ENCODE peak calls at places on chromosomes 13 and 19, in nine cellular contexts. One of them, this sample, is unnamed.

GRCh38 chr13:63492604-63493003 is 2077.0 kb upstream of the PCDH20 start:
- DNase-seq in NCI-H460: no peak
- DNase-seq in mesendoderm: no peak
- DNase-seq in Peyer's patch: no peak
- DNase-seq in stimulated activated naive CD4-positive, alpha-beta T cell treated with Interleukin-2 at 50 U/mL for 16 hours: no peak
- DNase-seq in GM04503: no peak
- DNase-seq in tibial nerve: no peak
- DNase-seq in EL: no peak
- DNase-seq in MG63: no peak
- DNase-seq in this sample: no peak

GRCh38 chr13:32746474-32746873 is 160.2 kb downstream of the PDS5B start:
- DNase-seq in NCI-H460: no peak
- DNase-seq in mesendoderm: no peak
- DNase-seq in Peyer's patch: no peak
- DNase-seq in stimulated activated naive CD4-positive, alpha-beta T cell treated with Interleukin-2 at 50 U/mL for 16 hours: no peak
- DNase-seq in GM04503: no peak
- DNase-seq in tibial nerve: no peak
- DNase-seq in EL: no peak
- DNase-seq in MG63: no peak
- DNase-seq in this sample: no peak

GRCh38 chr19:10289836-10290438 is at the start of gene ICAM5:
- DNase-seq in NCI-H460: no peak
- DNase-seq in mesendoderm: no peak
- DNase-seq in Peyer's patch: no peak
- DNase-seq in stimulated activated naive CD4-positive, alpha-beta T cell treated with Interleukin-2 at 50 U/mL for 16 hours: peak; percentile 52
- DNase-seq in GM04503: no peak
- DNase-seq in tibial nerve: no peak
- DNase-seq in EL: peak; percentile 68
- DNase-seq in MG63: no peak
- DNase-seq in this sample: peak; percentile 62

GRCh38 chr19:29552454-29553280 is 26.9 kb downstream of the VSTM2B start:
- DNase-seq in NCI-H460: no peak
- DNase-seq in mesendoderm: no peak
- DNase-seq in Peyer's patch: no peak
- DNase-seq in stimulated activated naive CD4-positive, alpha-beta T cell treated with Interleukin-2 at 50 U/mL for 16 hours: no peak
- DNase-seq in GM04503: no peak
- DNase-seq in tibial nerve: no peak
- DNase-seq in EL: no peak
- DNase-seq in MG63: no peak
- DNase-seq in this sample: no peak

GRCh38 chr19:38737297-38737865 is 6.9 kb downstream of the CAPN12 start:
- DNase-seq in NCI-H460: no peak
- DNase-seq in mesendoderm: no peak
- DNase-seq in Peyer's patch: no peak
- DNase-seq in stimulated activated naive CD4-positive, alpha-beta T cell treated with Interleukin-2 at 50 U/mL for 16 hours: no peak
- DNase-seq in GM04503: no peak
- DNase-seq in tibial nerve: no peak
- DNase-seq in EL: no peak
- DNase-seq in MG63: no peak
- DNase-seq in this sample: no peak

GRCh38 chr19:5832527-5833216 is 6.8 kb downstream of the FUT6 start:
- DNase-seq in NCI-H460: no peak
- DNase-seq in mesendoderm: no peak
- DNase-seq in Peyer's patch: no peak
- DNase-seq in stimulated activated naive CD4-positive, alpha-beta T cell treated with Interleukin-2 at 50 U/mL for 16 hours: no peak
- DNase-seq in GM04503: no peak
- DNase-seq in tibial nerve: no peak
- DNase-seq in EL: no peak
- DNase-seq in MG63: no peak
- DNase-seq in this sample: no peak

GRCh38 chr19:12985049-12985776 is 10.1 kb upstream of the NFIX start:
- DNase-seq in NCI-H460: peak; percentile 14
- DNase-seq in mesendoderm: no peak
- DNase-seq in Peyer's patch: peak; percentile 90
- DNase-seq in stimulated activated naive CD4-positive, alpha-beta T cell treated with Interleukin-2 at 50 U/mL for 16 hours: no peak
- DNase-seq in GM04503: no peak
- DNase-seq in tibial nerve: peak; percentile 73
- DNase-seq in EL: peak; percentile 20
- DNase-seq in MG63: no peak
- DNase-seq in this sample: peak; percentile 47

GRCh38 chr13:110570886-110571285 is 9.4 kb upstream of the RAB20 start:
- DNase-seq in NCI-H460: no peak
- DNase-seq in mesendoderm: no peak
- DNase-seq in Peyer's patch: no peak
- DNase-seq in stimulated activated naive CD4-positive, alpha-beta T cell treated with Interleukin-2 at 50 U/mL for 16 hours: no peak
- DNase-seq in GM04503: no peak
- DNase-seq in tibial nerve: no peak
- DNase-seq in EL: no peak
- DNase-seq in MG63: no peak
- DNase-seq in this sample: no peak

GRCh38 chr13:33078268-33078667 is 62.0 kb downstream of the KL start:
- DNase-seq in NCI-H460: no peak
- DNase-seq in mesendoderm: no peak
- DNase-seq in Peyer's patch: no peak
- DNase-seq in stimulated activated naive CD4-positive, alpha-beta T cell treated with Interleukin-2 at 50 U/mL for 16 hours: no peak
- DNase-seq in GM04503: no peak
- DNase-seq in tibial nerve: no peak
- DNase-seq in EL: no peak
- DNase-seq in MG63: no peak
- DNase-seq in this sample: no peak

GRCh38 chr19:7851623-7852500 is 21.8 kb downstream of the EVI5L start:
- DNase-seq in NCI-H460: no peak
- DNase-seq in mesendoderm: no peak
- DNase-seq in Peyer's patch: peak; percentile 45
- DNase-seq in stimulated activated naive CD4-positive, alpha-beta T cell treated with Interleukin-2 at 50 U/mL for 16 hours: no peak
- DNase-seq in GM04503: no peak
- DNase-seq in tibial nerve: no peak
- DNase-seq in EL: no peak
- DNase-seq in MG63: no peak
- DNase-seq in this sample: no peak

GRCh38 chr13:77143325-77143907 is 116.5 kb upstream of the FBXL3 start:
- DNase-seq in NCI-H460: no peak
- DNase-seq in mesendoderm: no peak
- DNase-seq in Peyer's patch: no peak
- DNase-seq in stimulated activated naive CD4-positive, alpha-beta T cell treated with Interleukin-2 at 50 U/mL for 16 hours: no peak
- DNase-seq in GM04503: no peak
- DNase-seq in tibial nerve: no peak
- DNase-seq in EL: peak; percentile 1
- DNase-seq in MG63: no peak
- DNase-seq in this sample: peak; percentile 12

GRCh38 chr13:27379126-27379525 is 45.3 kb upstream of the GTF3A start:
- DNase-seq in NCI-H460: no peak
- DNase-seq in mesendoderm: no peak
- DNase-seq in Peyer's patch: no peak
- DNase-seq in stimulated activated naive CD4-positive, alpha-beta T cell treated with Interleukin-2 at 50 U/mL for 16 hours: no peak
- DNase-seq in GM04503: no peak
- DNase-seq in tibial nerve: no peak
- DNase-seq in EL: no peak
- DNase-seq in MG63: no peak
- DNase-seq in this sample: no peak

GRCh38 chr19:7507884-7508283 is 8.0 kb upstream of the ZNF358 start:
- DNase-seq in NCI-H460: peak; percentile 88
- DNase-seq in mesendoderm: peak; percentile 85
- DNase-seq in Peyer's patch: peak; percentile 88
- DNase-seq in stimulated activated naive CD4-positive, alpha-beta T cell treated with Interleukin-2 at 50 U/mL for 16 hours: no peak
- DNase-seq in GM04503: no peak
- DNase-seq in tibial nerve: peak; percentile 56
- DNase-seq in EL: peak; percentile 92
- DNase-seq in MG63: peak; percentile 99
- DNase-seq in this sample: peak; percentile 96

GRCh38 chr13:29516880-29517279 is 78.6 kb downstream of the SLC7A1 start:
- DNase-seq in NCI-H460: no peak
- DNase-seq in mesendoderm: no peak
- DNase-seq in Peyer's patch: no peak
- DNase-seq in stimulated activated naive CD4-positive, alpha-beta T cell treated with Interleukin-2 at 50 U/mL for 16 hours: no peak
- DNase-seq in GM04503: no peak
- DNase-seq in tibial nerve: no peak
- DNase-seq in EL: no peak
- DNase-seq in MG63: no peak
- DNase-seq in this sample: no peak

GRCh38 chr19:55340784-55341147 is 1.1 kb downstream of the KMT5C start:
- DNase-seq in NCI-H460: no peak
- DNase-seq in mesendoderm: no peak
- DNase-seq in Peyer's patch: no peak
- DNase-seq in stimulated activated naive CD4-positive, alpha-beta T cell treated with Interleukin-2 at 50 U/mL for 16 hours: no peak
- DNase-seq in GM04503: no peak
- DNase-seq in tibial nerve: no peak
- DNase-seq in EL: no peak
- DNase-seq in MG63: no peak
- DNase-seq in this sample: peak; percentile 40

GRCh38 chr13:101398191-101398590 is 18.1 kb downstream of the NALCN start:
- DNase-seq in NCI-H460: no peak
- DNase-seq in mesendoderm: no peak
- DNase-seq in Peyer's patch: no peak
- DNase-seq in stimulated activated naive CD4-positive, alpha-beta T cell treated with Interleukin-2 at 50 U/mL for 16 hours: no peak
- DNase-seq in GM04503: no peak
- DNase-seq in tibial nerve: no peak
- DNase-seq in EL: peak; percentile 69
- DNase-seq in MG63: no peak
- DNase-seq in this sample: peak; percentile 80